ENCODE peak calls at places on chromosomes 11 and 22, in four cellular contexts. One of them, this sample, is unnamed.
A peak's percentile ranks its signal among the peaks of the same experiment; 100 is the strongest.

GRCh38 chr11:36743039-36743438 is 145.0 kb upstream of the RAG2 start:
- DNase-seq in heart right ventricle: no peak
- DNase-seq in pancreas: no peak
- DNase-seq in cardiac muscle cell: no peak
- DNase-seq in this sample: no peak

GRCh38 chr11:108609681-108610080 is 16.1 kb upstream of the EXPH5 start:
- DNase-seq in heart right ventricle: no peak
- DNase-seq in pancreas: no peak
- DNase-seq in cardiac muscle cell: no peak
- DNase-seq in this sample: no peak

GRCh38 chr11:36354221-36355003 is 58.3 kb downstream of the PRR5L start:
- DNase-seq in heart right ventricle: no peak
- DNase-seq in pancreas: no peak
- DNase-seq in cardiac muscle cell: no peak
- DNase-seq in this sample: no peak

GRCh38 chr22:26409705-26410376 is 19.2 kb upstream of the ASPHD2 start:
- DNase-seq in heart right ventricle: no peak
- DNase-seq in pancreas: no peak
- DNase-seq in cardiac muscle cell: no peak
- DNase-seq in this sample: no peak

GRCh38 chr11:82195251-82195650 is 538.4 kb downstream of the FAM181B start:
- DNase-seq in heart right ventricle: no peak
- DNase-seq in pancreas: no peak
- DNase-seq in cardiac muscle cell: no peak
- DNase-seq in this sample: no peak

GRCh38 chr11:31397239-31397834 is 27.7 kb downstream of the DNAJC24 start:
- DNase-seq in heart right ventricle: no peak
- DNase-seq in pancreas: no peak
- DNase-seq in cardiac muscle cell: peak; percentile 34
- DNase-seq in this sample: no peak

GRCh38 chr22:20115691-20116375 is at the start of gene RANBP1:
- DNase-seq in heart right ventricle: no peak
- DNase-seq in pancreas: peak; percentile 62
- DNase-seq in cardiac muscle cell: no peak
- DNase-seq in this sample: no peak

GRCh38 chr22:49630448-49630946 is 197.2 kb downstream of the BRD1 start:
- DNase-seq in heart right ventricle: no peak
- DNase-seq in pancreas: no peak
- DNase-seq in cardiac muscle cell: no peak
- DNase-seq in this sample: no peak

GRCh38 chr11:10604340-10604748 is 35.9 kb upstream of the LYVE1 start:
- DNase-seq in heart right ventricle: no peak
- DNase-seq in pancreas: no peak
- DNase-seq in cardiac muscle cell: no peak
- DNase-seq in this sample: no peak

GRCh38 chr11:1502971-1503707 is 16.6 kb upstream of the MOB2 start:
- DNase-seq in heart right ventricle: peak; percentile 59
- DNase-seq in pancreas: no peak
- DNase-seq in cardiac muscle cell: no peak
- DNase-seq in this sample: peak; percentile 88

GRCh38 chr11:94059065-94059464 is 37.9 kb downstream of the HEPHL1 start:
- DNase-seq in heart right ventricle: no peak
- DNase-seq in pancreas: no peak
- DNase-seq in cardiac muscle cell: no peak
- DNase-seq in this sample: no peak

GRCh38 chr22:31451709-31452571 is 37.7 kb downstream of the EIF4ENIF1 start:
- DNase-seq in heart right ventricle: no peak
- DNase-seq in pancreas: no peak
- DNase-seq in cardiac muscle cell: peak; percentile 54
- DNase-seq in this sample: no peak

GRCh38 chr11:112318193-112318592 is 57.5 kb upstream of the PLET1 start:
- DNase-seq in heart right ventricle: no peak
- DNase-seq in pancreas: no peak
- DNase-seq in cardiac muscle cell: no peak
- DNase-seq in this sample: no peak

GRCh38 chr11:72100462-72100861 is 2.6 kb downstream of the LAMTOR1 start:
- DNase-seq in heart right ventricle: no peak
- DNase-seq in pancreas: no peak
- DNase-seq in cardiac muscle cell: no peak
- DNase-seq in this sample: no peak

GRCh38 chr11:3855808-3856491 is 486 bp downstream of the STIM1 start:
- DNase-seq in heart right ventricle: peak; percentile 24
- DNase-seq in pancreas: no peak
- DNase-seq in cardiac muscle cell: peak; percentile 51
- DNase-seq in this sample: no peak

GRCh38 chr11:131889146-131889577 is 518.7 kb downstream of the NTM start:
- DNase-seq in heart right ventricle: no peak
- DNase-seq in pancreas: no peak
- DNase-seq in cardiac muscle cell: peak; percentile 24
- DNase-seq in this sample: no peak

GRCh38 chr11:114060402-114061052 is 1.0 kb downstream of the ZBTB16 start:
- DNase-seq in heart right ventricle: peak; percentile 43
- DNase-seq in pancreas: peak; percentile 81
- DNase-seq in cardiac muscle cell: peak; percentile 66
- DNase-seq in this sample: no peak

GRCh38 chr11:113895367-113896155 is 9.0 kb upstream of the HTR3B start:
- DNase-seq in heart right ventricle: no peak
- DNase-seq in pancreas: no peak
- DNase-seq in cardiac muscle cell: peak; percentile 78
- DNase-seq in this sample: peak; percentile 42

GRCh38 chr11:132365650-132366049 is 995.2 kb downstream of the NTM start:
- DNase-seq in heart right ventricle: no peak
- DNase-seq in pancreas: no peak
- DNase-seq in cardiac muscle cell: no peak
- DNase-seq in this sample: no peak

GRCh38 chr11:129538323-129538722 is 162.7 kb downstream of the BARX2 start:
- DNase-seq in heart right ventricle: no peak
- DNase-seq in pancreas: no peak
- DNase-seq in cardiac muscle cell: no peak
- DNase-seq in this sample: peak; percentile 19

GRCh38 chr11:63598556-63598955 is 15.7 kb downstream of the PLAAT3 start:
- DNase-seq in heart right ventricle: no peak
- DNase-seq in pancreas: no peak
- DNase-seq in cardiac muscle cell: no peak
- DNase-seq in this sample: no peak

GRCh38 chr11:67071420-67072284 is 15.0 kb downstream of the RHOD start:
- DNase-seq in heart right ventricle: peak; percentile 74
- DNase-seq in pancreas: peak; percentile 88
- DNase-seq in cardiac muscle cell: peak; percentile 71
- DNase-seq in this sample: peak; percentile 39

GRCh38 chr11:43852057-43852636 is 28.5 kb upstream of the ALKBH3 start:
- DNase-seq in heart right ventricle: peak; percentile 46
- DNase-seq in pancreas: no peak
- DNase-seq in cardiac muscle cell: peak; percentile 69
- DNase-seq in this sample: no peak

GRCh38 chr11:121762820-121763219 is 310.1 kb upstream of the SORL1-AS1 start:
- DNase-seq in heart right ventricle: no peak
- DNase-seq in pancreas: peak; percentile 51
- DNase-seq in cardiac muscle cell: peak; percentile 37
- DNase-seq in this sample: no peak

DNA sequence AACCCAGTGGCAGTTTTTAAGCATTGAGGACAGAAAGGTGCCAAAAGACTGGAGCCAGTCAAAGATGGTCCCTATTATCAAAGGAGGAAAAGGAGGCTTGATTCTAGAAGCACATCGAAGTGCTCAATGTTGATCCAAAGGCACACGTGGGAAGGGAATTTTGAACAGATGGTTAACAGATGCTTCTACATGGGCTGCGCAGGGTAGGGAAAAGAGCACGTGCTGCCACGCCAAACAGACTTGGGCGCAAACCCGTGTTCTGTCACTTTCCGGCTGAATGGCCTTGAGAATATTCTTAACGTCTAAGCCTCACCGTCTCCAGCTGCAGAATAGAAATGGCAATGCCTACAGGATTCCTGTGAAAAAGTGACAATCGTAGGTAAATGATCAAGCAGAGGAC is 217.9 kb upstream of the MTNR1B start:
- DNase-seq in heart right ventricle: no peak
- DNase-seq in pancreas: no peak
- DNase-seq in cardiac muscle cell: no peak
- DNase-seq in this sample: no peak
- H3K4me1 ChIP-seq in heart right ventricle: no peaks in the 10 kb centered on the region
- H3K4me1 ChIP-seq in pancreas: peaks cover 6% of the 10 kb centered on the region
- H3K4me1 ChIP-seq in cardiac muscle cell: peaks cover 9% of the 10 kb centered on the region
- H3K4me1 ChIP-seq in this sample: no peaks in the 10 kb centered on the region

GRCh38 chr11:119989422-119989821 is 148.5 kb downstream of the TRIM29 start:
- DNase-seq in heart right ventricle: peak; percentile 15
- DNase-seq in pancreas: no peak
- DNase-seq in cardiac muscle cell: no peak
- DNase-seq in this sample: no peak
- H3K27ac ChIP-seq in heart right ventricle: no peak overlapping the region
- H3K27ac ChIP-seq in pancreas: no peak overlapping the region
- H3K27ac ChIP-seq in cardiac muscle cell: no peak overlapping the region
- H3K27ac ChIP-seq in this sample: no peak overlapping the region

DNA sequence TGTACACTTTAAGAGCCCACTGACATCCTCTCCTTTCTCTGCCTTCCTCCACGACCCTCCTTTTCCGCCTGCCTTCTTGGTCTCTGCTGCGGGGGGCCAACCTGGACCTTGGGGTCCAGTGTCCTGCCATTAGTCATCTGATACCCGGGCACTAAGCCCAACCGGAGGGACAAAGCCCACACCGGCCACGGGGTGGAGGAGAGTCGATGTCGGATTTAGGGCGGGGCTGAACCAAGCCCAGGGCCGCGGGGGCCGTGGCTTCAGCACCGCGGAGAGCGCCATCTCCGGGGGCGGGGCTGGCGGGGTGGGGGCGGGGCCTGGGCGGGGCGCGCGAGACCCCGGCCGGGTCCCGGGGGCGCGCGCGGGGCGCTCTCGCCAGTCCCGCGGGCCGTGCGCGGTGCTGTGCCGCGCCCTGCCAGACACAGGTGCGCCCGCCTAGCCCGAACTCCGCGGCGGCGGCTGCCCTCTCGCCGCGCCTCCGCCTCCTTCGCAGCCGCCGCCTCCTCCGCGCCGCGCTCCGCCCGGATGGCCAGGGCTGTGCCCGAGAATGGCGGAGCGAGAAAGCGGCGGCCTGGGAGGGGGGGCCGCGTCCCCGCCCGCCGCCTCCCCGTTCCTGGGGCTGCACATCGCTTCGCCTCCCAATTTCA is at the start of gene MAPK8IP1:
- DNase-seq in heart right ventricle: peak; percentile 42
- DNase-seq in pancreas: peak; percentile 86
- DNase-seq in cardiac muscle cell: peak; percentile 80
- DNase-seq in this sample: peak; percentile 34
- H3K4me3 ChIP-seq in heart right ventricle: peak within 1 kb of the TSS; percentile 44
- H3K4me3 ChIP-seq in pancreas: peak within 1 kb of the TSS; percentile 33
- H3K4me3 ChIP-seq in cardiac muscle cell: peak within 1 kb of the TSS; percentile 63
- H3K4me3 ChIP-seq in this sample: peak within 1 kb of the TSS; percentile 59

GRCh38 chr11:12704049-12704448 is 29.8 kb downstream of the TEAD1 start:
- DNase-seq in heart right ventricle: no peak
- DNase-seq in pancreas: no peak
- DNase-seq in cardiac muscle cell: no peak
- DNase-seq in this sample: no peak
- H3K4me1 ChIP-seq in heart right ventricle: peaks cover 34% of the 10 kb centered on the region
- H3K4me1 ChIP-seq in pancreas: peaks cover 30% of the 10 kb centered on the region
- H3K4me1 ChIP-seq in cardiac muscle cell: peaks cover 68% of the 10 kb centered on the region
- H3K4me1 ChIP-seq in this sample: peaks cover 3% of the 10 kb centered on the region

DNA sequence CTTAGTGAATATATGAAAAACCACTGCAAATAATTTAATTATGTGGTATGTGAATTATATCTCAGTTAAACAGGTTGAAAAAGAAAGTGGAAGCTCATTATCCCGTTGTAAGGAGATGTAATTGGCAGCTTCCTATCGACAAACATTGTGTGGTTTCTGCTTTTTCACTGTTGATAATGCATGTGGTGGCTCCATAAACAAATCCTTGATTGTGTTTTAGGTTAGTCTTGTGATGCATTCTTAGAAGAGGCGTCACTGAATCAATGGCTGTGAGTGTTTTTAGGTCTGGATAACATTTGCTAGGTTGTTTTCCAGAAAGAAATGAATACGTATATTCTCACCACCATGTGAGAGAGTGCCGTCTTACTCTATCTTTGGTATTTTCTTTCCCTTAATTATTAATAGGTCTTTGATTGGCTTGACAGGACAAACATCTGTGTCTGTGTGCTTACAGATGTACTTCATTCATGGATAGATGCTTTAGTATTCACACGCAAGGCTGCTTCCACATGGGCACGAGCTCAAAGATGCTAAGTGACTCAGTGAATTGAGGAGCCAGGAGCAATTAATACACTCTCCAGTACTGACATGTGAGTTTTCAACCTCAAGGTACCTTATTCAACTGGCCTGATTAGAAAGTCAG is 166.7 kb downstream of the TBC1D22A start:
- DNase-seq in heart right ventricle: no peak
- DNase-seq in pancreas: no peak
- DNase-seq in cardiac muscle cell: no peak
- DNase-seq in this sample: no peak
- H3K27ac ChIP-seq in heart right ventricle: no peak overlapping the region
- H3K27ac ChIP-seq in pancreas: no peak overlapping the region
- H3K27ac ChIP-seq in cardiac muscle cell: no peak overlapping the region
- H3K27ac ChIP-seq in this sample: no peak overlapping the region

GRCh38 chr11:6695377-6695776 is 12.2 kb upstream of the MRPL17 start:
- DNase-seq in heart right ventricle: peak; percentile 59
- DNase-seq in pancreas: no peak
- DNase-seq in cardiac muscle cell: no peak
- DNase-seq in this sample: no peak
- H3K4me3 ChIP-seq in heart right ventricle: no peak overlapping the region
- H3K4me3 ChIP-seq in pancreas: no peak overlapping the region
- H3K4me3 ChIP-seq in cardiac muscle cell: no peak overlapping the region
- H3K4me3 ChIP-seq in this sample: no peak overlapping the region

GRCh38 chr22:22878801-22879674 is 8.6 kb upstream of the IGLL5 start:
- DNase-seq in heart right ventricle: no peak
- DNase-seq in pancreas: no peak
- DNase-seq in cardiac muscle cell: no peak
- DNase-seq in this sample: no peak
- H3K4me1 ChIP-seq in heart right ventricle: no peaks in the 10 kb centered on the region
- H3K4me1 ChIP-seq in pancreas: no peaks in the 10 kb centered on the region
- H3K4me1 ChIP-seq in cardiac muscle cell: no peaks in the 10 kb centered on the region
- H3K4me1 ChIP-seq in this sample: no peaks in the 10 kb centered on the region

GRCh38 chr22:48603621-48604320 is 1223.9 kb downstream of the BRD1 start:
- DNase-seq in heart right ventricle: no peak
- DNase-seq in pancreas: no peak
- DNase-seq in cardiac muscle cell: no peak
- DNase-seq in this sample: no peak

GRCh38 chr22:48605125-48605524 is 1222.5 kb downstream of the BRD1 start:
- DNase-seq in heart right ventricle: no peak
- DNase-seq in pancreas: no peak
- DNase-seq in cardiac muscle cell: no peak
- DNase-seq in this sample: no peak

GRCh38 chr22:48600171-48600570 is 1227.5 kb downstream of the BRD1 start:
- DNase-seq in heart right ventricle: no peak
- DNase-seq in pancreas: no peak
- DNase-seq in cardiac muscle cell: no peak
- DNase-seq in this sample: no peak

GRCh38 chr22:48600681-48601080 is 1227.0 kb downstream of the BRD1 start:
- DNase-seq in heart right ventricle: no peak
- DNase-seq in pancreas: no peak
- DNase-seq in cardiac muscle cell: no peak
- DNase-seq in this sample: no peak

GRCh38 chr22:48602805-48603518 is 1224.7 kb downstream of the BRD1 start:
- DNase-seq in heart right ventricle: no peak
- DNase-seq in pancreas: no peak
- DNase-seq in cardiac muscle cell: no peak
- DNase-seq in this sample: no peak
- H3K27ac ChIP-seq in heart right ventricle: no peak overlapping the region
- H3K27ac ChIP-seq in pancreas: no peak overlapping the region
- H3K27ac ChIP-seq in cardiac muscle cell: no peak overlapping the region
- H3K27ac ChIP-seq in this sample: no peak overlapping the region

GRCh38 chr11:78349114-78349513 is 68.5 kb downstream of the GAB2 start:
- DNase-seq in heart right ventricle: no peak
- DNase-seq in pancreas: no peak
- DNase-seq in cardiac muscle cell: no peak
- DNase-seq in this sample: no peak
- H3K4me3 ChIP-seq in heart right ventricle: no peak overlapping the region
- H3K4me3 ChIP-seq in pancreas: no peak overlapping the region
- H3K4me3 ChIP-seq in cardiac muscle cell: no peak overlapping the region
- H3K4me3 ChIP-seq in this sample: no peak overlapping the region